ENCODE peak calls at places on chromosomes 7 and 10, in nine cellular contexts. One of them, this sample, is unnamed.

GRCh38 chr7:1893025-1893424 is 222.9 kb downstream of the ELFN1 start:
- DNase-seq in amygdala: no peak
- DNase-seq in transverse colon: no peak
- DNase-seq in T-helper 1 cell: no peak
- DNase-seq in adrenal gland: no peak
- DNase-seq in foreskin fibroblast: no peak
- DNase-seq in Daoy: no peak
- DNase-seq in brain microvascular endothelial cell: no peak
- DNase-seq in HS-5: no peak
- DNase-seq in this sample: no peak

GRCh38 chr7:69889338-69890080 is 291.2 kb downstream of the AUTS2 start:
- DNase-seq in adrenal gland: no peak
- DNase-seq in amygdala: no peak
- DNase-seq in transverse colon: no peak
- DNase-seq in foreskin fibroblast: no peak
- DNase-seq in HS-5: no peak
- DNase-seq in T-helper 1 cell: no peak
- DNase-seq in Daoy: no peak
- DNase-seq in brain microvascular endothelial cell: no peak
- DNase-seq in this sample: no peak

GRCh38 chr7:153005750-153006149 is 246.2 kb downstream of the ACTR3B start:
- DNase-seq in foreskin fibroblast: no peak
- DNase-seq in HS-5: no peak
- DNase-seq in transverse colon: no peak
- DNase-seq in T-helper 1 cell: no peak
- DNase-seq in adrenal gland: no peak
- DNase-seq in amygdala: no peak
- DNase-seq in brain microvascular endothelial cell: no peak
- DNase-seq in Daoy: no peak
- DNase-seq in this sample: no peak

GRCh38 chr7:111113263-111114017 is 22.5 kb downstream of the LRRN3 start:
- DNase-seq in amygdala: no peak
- DNase-seq in Daoy: peak; percentile 80
- DNase-seq in brain microvascular endothelial cell: no peak
- DNase-seq in HS-5: peak; percentile 31
- DNase-seq in transverse colon: no peak
- DNase-seq in foreskin fibroblast: peak; percentile 20
- DNase-seq in adrenal gland: no peak
- DNase-seq in T-helper 1 cell: no peak
- DNase-seq in this sample: peak; percentile 54

GRCh38 chr10:21130683-21131442 is 233.8 kb upstream of the NEBL start:
- DNase-seq in T-helper 1 cell: no peak
- DNase-seq in transverse colon: no peak
- DNase-seq in adrenal gland: no peak
- DNase-seq in foreskin fibroblast: no peak
- DNase-seq in amygdala: no peak
- DNase-seq in HS-5: no peak
- DNase-seq in Daoy: no peak
- DNase-seq in brain microvascular endothelial cell: no peak
- DNase-seq in this sample: no peak

GRCh38 chr10:28945959-28946358 is 268.6 kb downstream of the BAMBI start:
- DNase-seq in brain microvascular endothelial cell: peak; percentile 20
- DNase-seq in foreskin fibroblast: no peak
- DNase-seq in Daoy: no peak
- DNase-seq in adrenal gland: no peak
- DNase-seq in transverse colon: no peak
- DNase-seq in T-helper 1 cell: no peak
- DNase-seq in HS-5: no peak
- DNase-seq in amygdala: no peak
- DNase-seq in this sample: no peak

GRCh38 chr7:139034336-139034735 is 1.5 kb downstream of the ZC3HAV1L start:
- DNase-seq in foreskin fibroblast: peak; percentile 37
- DNase-seq in T-helper 1 cell: no peak
- DNase-seq in transverse colon: no peak
- DNase-seq in Daoy: peak; percentile 35
- DNase-seq in brain microvascular endothelial cell: no peak
- DNase-seq in HS-5: no peak
- DNase-seq in amygdala: no peak
- DNase-seq in adrenal gland: no peak
- DNase-seq in this sample: no peak

GRCh38 chr10:109922353-109922975 is 847 bp downstream of the XPNPEP1 start:
- DNase-seq in brain microvascular endothelial cell: no peak
- DNase-seq in T-helper 1 cell: no peak
- DNase-seq in adrenal gland: no peak
- DNase-seq in transverse colon: no peak
- DNase-seq in amygdala: no peak
- DNase-seq in Daoy: no peak
- DNase-seq in foreskin fibroblast: no peak
- DNase-seq in HS-5: no peak
- DNase-seq in this sample: peak; percentile 10

GRCh38 chr7:101362334-101363195 is at the start of gene COL26A1:
- DNase-seq in adrenal gland: peak; percentile 64
- DNase-seq in HS-5: no peak
- DNase-seq in T-helper 1 cell: no peak
- DNase-seq in amygdala: no peak
- DNase-seq in Daoy: peak; percentile 76
- DNase-seq in foreskin fibroblast: no peak
- DNase-seq in transverse colon: peak; percentile 12
- DNase-seq in brain microvascular endothelial cell: no peak
- DNase-seq in this sample: no peak

GRCh38 chr7:33939121-33939520 is 33.8 kb downstream of the BMPER start:
- DNase-seq in transverse colon: no peak
- DNase-seq in Daoy: no peak
- DNase-seq in HS-5: no peak
- DNase-seq in amygdala: no peak
- DNase-seq in T-helper 1 cell: no peak
- DNase-seq in foreskin fibroblast: no peak
- DNase-seq in brain microvascular endothelial cell: no peak
- DNase-seq in adrenal gland: no peak
- DNase-seq in this sample: no peak

GRCh38 chr7:155834486-155835048 is 22.3 kb upstream of the SHH start:
- DNase-seq in brain microvascular endothelial cell: no peak
- DNase-seq in T-helper 1 cell: no peak
- DNase-seq in HS-5: no peak
- DNase-seq in amygdala: no peak
- DNase-seq in foreskin fibroblast: no peak
- DNase-seq in adrenal gland: no peak
- DNase-seq in transverse colon: no peak
- DNase-seq in Daoy: no peak
- DNase-seq in this sample: no peak

GRCh38 chr10:23095966-23096813 is 811 bp downstream of the MSRB2 start:
- DNase-seq in brain microvascular endothelial cell: peak; percentile 34
- DNase-seq in adrenal gland: peak; percentile 59
- DNase-seq in foreskin fibroblast: peak; percentile 52
- DNase-seq in T-helper 1 cell: no peak
- DNase-seq in transverse colon: peak; percentile 48
- DNase-seq in amygdala: no peak
- DNase-seq in Daoy: peak; percentile 29
- DNase-seq in HS-5: no peak
- DNase-seq in this sample: peak; percentile 59

GRCh38 chr7:21293771-21294170 is 134.1 kb upstream of the SP4 start:
- DNase-seq in amygdala: no peak
- DNase-seq in adrenal gland: no peak
- DNase-seq in brain microvascular endothelial cell: no peak
- DNase-seq in transverse colon: no peak
- DNase-seq in HS-5: no peak
- DNase-seq in Daoy: no peak
- DNase-seq in foreskin fibroblast: no peak
- DNase-seq in T-helper 1 cell: no peak
- DNase-seq in this sample: no peak

GRCh38 chr7:117807688-117808087 is 65.6 kb downstream of the CTTNBP2 start:
- DNase-seq in amygdala: no peak
- DNase-seq in transverse colon: no peak
- DNase-seq in T-helper 1 cell: no peak
- DNase-seq in HS-5: no peak
- DNase-seq in Daoy: no peak
- DNase-seq in adrenal gland: no peak
- DNase-seq in foreskin fibroblast: no peak
- DNase-seq in brain microvascular endothelial cell: no peak
- DNase-seq in this sample: no peak

GRCh38 chr10:61992683-61993629 is 91.5 kb downstream of the ARID5B start:
- DNase-seq in amygdala: no peak
- DNase-seq in T-helper 1 cell: peak; percentile 54
- DNase-seq in transverse colon: peak; percentile 56
- DNase-seq in brain microvascular endothelial cell: peak; percentile 83
- DNase-seq in HS-5: peak; percentile 37
- DNase-seq in adrenal gland: peak; percentile 75
- DNase-seq in foreskin fibroblast: peak; percentile 79
- DNase-seq in Daoy: no peak
- DNase-seq in this sample: peak; percentile 78

GRCh38 chr10:43680035-43680434 is 31.4 kb upstream of the ZNF32 start:
- DNase-seq in brain microvascular endothelial cell: peak; percentile 37
- DNase-seq in Daoy: peak; percentile 63
- DNase-seq in transverse colon: no peak
- DNase-seq in HS-5: no peak
- DNase-seq in amygdala: no peak
- DNase-seq in foreskin fibroblast: peak; percentile 22
- DNase-seq in adrenal gland: no peak
- DNase-seq in T-helper 1 cell: no peak
- DNase-seq in this sample: no peak

GRCh38 chr7:26013551-26014083 is 138.4 kb upstream of the NFE2L3 start:
- DNase-seq in T-helper 1 cell: no peak
- DNase-seq in transverse colon: no peak
- DNase-seq in adrenal gland: no peak
- DNase-seq in brain microvascular endothelial cell: no peak
- DNase-seq in HS-5: no peak
- DNase-seq in foreskin fibroblast: no peak
- DNase-seq in Daoy: peak; percentile 59
- DNase-seq in amygdala: no peak
- DNase-seq in this sample: no peak

GRCh38 chr7:66877577-66878300 is 43.3 kb upstream of the TMEM248 start:
- DNase-seq in T-helper 1 cell: no peak
- DNase-seq in transverse colon: no peak
- DNase-seq in amygdala: no peak
- DNase-seq in Daoy: peak; percentile 14
- DNase-seq in foreskin fibroblast: peak; percentile 19
- DNase-seq in HS-5: no peak
- DNase-seq in brain microvascular endothelial cell: no peak
- DNase-seq in adrenal gland: no peak
- DNase-seq in this sample: no peak

GRCh38 chr7:26686448-26686981 is 177.9 kb downstream of the SKAP2 start:
- DNase-seq in T-helper 1 cell: no peak
- DNase-seq in amygdala: no peak
- DNase-seq in Daoy: peak; percentile 91
- DNase-seq in HS-5: peak; percentile 43
- DNase-seq in adrenal gland: peak; percentile 24
- DNase-seq in brain microvascular endothelial cell: no peak
- DNase-seq in transverse colon: no peak
- DNase-seq in foreskin fibroblast: peak; percentile 45
- DNase-seq in this sample: peak; percentile 90